ENCODE peak calls at places on chromosomes 5 and 9, in six cellular contexts. A is AG08395; M is RPMI7951; X is HTR-8/SVneo; E is amygdala; T is stimulated activated CD4-positive, alpha-beta T cell treated with anti-CD3 and anti-CD28 coated beads, Interleukin-2, amount 100 ng/mL, for 48 hours. O is an unnamed sample.

GRCh38 chr5:161051920-161052500 is 200.0 kb upstream of the ATP10B start:
- DNase-seq in A (no peak), M (no peak), X (no peak), E (no peak), T (no peak), O (no peak)

GRCh38 chr9:16883586-16883985 is 13.1 kb upstream of the BNC2 start:
- DNase-seq in A (no peak), M (no peak), X (no peak), E (no peak), T (no peak), O (no peak)

GRCh38 chr5:60893521-60893920 is 49.5 kb upstream of the ELOVL7 start:
- DNase-seq in A (no peak), M (no peak), X (no peak), E (no peak), T (no peak), O (no peak)

GRCh38 chr9:88816141-88816540 is 175.1 kb upstream of the S1PR3 start:
- DNase-seq in A (peak; percentile 78), M (peak; percentile 86), X (no peak), E (no peak), T (no peak), O (no peak)

GRCh38 chr5:122434120-122434519 is 122.1 kb downstream of the SNCAIP start:
- DNase-seq in A (no peak), M (no peak), X (no peak), E (no peak), T (no peak), O (no peak)

GRCh38 chr5:115770466-115770865 is 46.0 kb downstream of the CDO1 start:
- DNase-seq in A (no peak), M (no peak), X (no peak), E (no peak), T (no peak), O (no peak)

GRCh38 chr9:136603901-136604816 is 58.3 kb upstream of the NOTCH1 start:
- DNase-seq in A (no peak), M (no peak), X (no peak), E (no peak), T (no peak), O (no peak)

GRCh38 chr9:121729769-121730168 is 78.3 kb downstream of the DAB2IP start:
- DNase-seq in A (no peak), M (no peak), X (no peak), E (no peak), T (no peak), O (no peak)

GRCh38 chr5:83548556-83548955 is 77.0 kb downstream of the VCAN start:
- DNase-seq in A (peak; percentile 55), M (no peak), X (no peak), E (no peak), T (no peak), O (no peak)

GRCh38 chr9:536597-537511 is 304.6 kb upstream of the DMRT1 start:
- DNase-seq in A (no peak), M (no peak), X (no peak), E (no peak), T (no peak), O (no peak)

GRCh38 chr9:126439402-126439765 is 112.8 kb downstream of the MVB12B start:
- DNase-seq in A (peak; percentile 76), M (peak; percentile 55), X (no peak), E (no peak), T (no peak), O (no peak)

GRCh38 chr5:126741361-126741760 is 35.6 kb upstream of the LMNB1 start:
- DNase-seq in A (no peak), M (no peak), X (no peak), E (no peak), T (no peak), O (no peak)

GRCh38 chr5:133714161-133714915 is 102.0 kb upstream of the FSTL4 start:
- DNase-seq in A (no peak), M (peak; percentile 88), X (no peak), E (no peak), T (no peak), O (no peak)

GRCh38 chr5:123206618-123207320 is 117.7 kb downstream of the PRDM6 start:
- DNase-seq in A (peak; percentile 18), M (no peak), X (no peak), E (no peak), T (no peak), O (no peak)

GRCh38 chr9:69898714-69899209 is 78.1 kb downstream of the CFAP95 start:
- DNase-seq in A (peak; percentile 65), M (peak; percentile 88), X (peak; percentile 54), E (no peak), T (no peak), O (no peak)

GRCh38 chr5:111072949-111073682 is 1.6 kb downstream of the TSLP start:
- DNase-seq in A (peak; percentile 28), M (peak; percentile 36), X (peak; percentile 28), E (peak; percentile 3), T (peak; percentile 50), O (peak; percentile 30)

GRCh38 chr9:108565651-108566378 is 290.0 kb downstream of the ACTL7B start:
- DNase-seq in A (peak; percentile 88), M (peak; percentile 91), X (peak; percentile 64), E (no peak), T (peak; percentile 6), O (no peak)

GRCh38 chr9:114184071-114184470 is 28.7 kb downstream of the COL27A1 start:
- DNase-seq in A (peak; percentile 43), M (peak; percentile 86), X (no peak), E (no peak), T (no peak), O (no peak)

GRCh38 chr5:180639743-180640300 is 9.6 kb downstream of the FLT4 start:
- DNase-seq in A (no peak), M (no peak), X (no peak), E (no peak), T (no peak), O (no peak)

GRCh38 chr5:54619732-54620582 is 102.4 kb downstream of the SNX18 start:
- DNase-seq in A (no peak), M (no peak), X (no peak), E (no peak), T (no peak), O (no peak)

GRCh38 chr9:122356627-122357026 is 14.2 kb upstream of the PTGS1 start:
- DNase-seq in A (no peak), M (no peak), X (no peak), E (no peak), T (no peak), O (no peak)

GRCh38 chr9:16241231-16241630 is 629.2 kb downstream of the BNC2 start:
- DNase-seq in A (peak; percentile 41), M (peak; percentile 36), X (no peak), E (no peak), T (no peak), O (no peak)

GRCh38 chr5:164354138-164354751 is 848.8 kb downstream of the MAT2B start:
- DNase-seq in A (no peak), M (no peak), X (no peak), E (no peak), T (no peak), O (no peak)

GRCh38 chr9:124869986-124870560 is 8.1 kb downstream of the ARPC5L start:
- DNase-seq in A (no peak), M (peak; percentile 29), X (peak; percentile 19), E (no peak), T (peak; percentile 83), O (no peak)

GRCh38 chr5:147388171-147388977 is 121.5 kb downstream of the DPYSL3 start:
- DNase-seq in A (no peak), M (no peak), X (no peak), E (no peak), T (no peak), O (no peak)

GRCh38 chr5:178499352-178499751 is 90.8 kb downstream of the COL23A1 start:
- DNase-seq in A (peak; percentile 46), M (no peak), X (no peak), E (no peak), T (no peak), O (no peak)

GRCh38 chr9:134136117-134136996 is 475 bp downstream of the WDR5 start:
- DNase-seq in A (peak; percentile 29), M (peak; percentile 6), X (no peak), E (no peak), T (peak; percentile 7), O (no peak)

GRCh38 chr5:164422400-164422799 is 917.0 kb downstream of the MAT2B start:
- DNase-seq in A (no peak), M (no peak), X (no peak), E (no peak), T (no peak), O (no peak)

GRCh38 chr5:124103671-124104070 is 591.7 kb downstream of the CSNK1G3 start:
- DNase-seq in A (peak; percentile 11), M (peak; percentile 85), X (no peak), E (no peak), T (no peak), O (no peak)

GRCh38 chr9:108057421-108058136 is 568.0 kb upstream of the KLF4 start:
- DNase-seq in A (peak; percentile 90), M (peak; percentile 97), X (peak; percentile 25), E (no peak), T (no peak), O (no peak)

GRCh38 chr5:5372930-5373329 is 49.5 kb upstream of the ICE1 start:
- DNase-seq in A (no peak), M (no peak), X (no peak), E (no peak), T (no peak), O (no peak)

GRCh38 chr5:75610201-75610600 is 1.1 kb upstream of the ANKDD1B start:
- DNase-seq in A (no peak), M (no peak), X (no peak), E (no peak), T (no peak), O (no peak)

GRCh38 chr5:35608881-35609779 is 8.5 kb upstream of the SPEF2 start:
- DNase-seq in A (no peak), M (peak; percentile 3), X (no peak), E (no peak), T (no peak), O (no peak)

GRCh38 chr5:134506054-134507039 is 19.1 kb upstream of the JADE2 start:
- DNase-seq in A (no peak), M (peak; percentile 33), X (peak; percentile 84), E (no peak), T (no peak), O (peak; percentile 23)

GRCh38 chr9:113154471-113154870 is 3.7 kb downstream of the SLC31A2 start:
- DNase-seq in A (peak; percentile 76), M (peak; percentile 72), X (no peak), E (peak; percentile 27), T (no peak), O (no peak)

GRCh38 chr9:137745541-137745991 is 126.8 kb downstream of the EHMT1 start:
- DNase-seq in A (no peak), M (no peak), X (no peak), E (no peak), T (no peak), O (no peak)

O was measured in GOT3.